ENCODE peak calls at places on chromosomes 4 and X, in six cellular contexts. L is WERI-Rb-1, O is psoas muscle, Y is AG04450, V is testis, Q is small intestine. M is an unnamed sample.

GRCh38 chrX:119398974-119399771 is at the start of gene SLC25A43:
- DNase-seq in L (no peak), Q (peak; percentile 66), Y (no peak), V (peak; percentile 19), O (peak; percentile 58), M (peak; percentile 55)

GRCh38 chrX:40746536-40746935 is 11.2 kb upstream of the MED14 start:
- DNase-seq in Q (no peak), Y (no peak), V (no peak), L (peak; percentile 37), O (no peak), M (no peak)

GRCh38 chrX:72685810-72686465 is 28.2 kb downstream of the PHKA1 start:
- DNase-seq in L (no peak), Y (no peak), Q (peak; percentile 0), V (no peak), O (no peak), M (no peak)

GRCh38 chrX:155767101-155767878 is 113.9 kb upstream of the VAMP7 start:
- DNase-seq in L (peak; percentile 88), Y (peak; percentile 29), O (peak; percentile 52), Q (peak; percentile 90), V (peak; percentile 40), M (peak; percentile 76)

GRCh38 chr4:128322986-128323385 is 35.4 kb upstream of the PGRMC2 start:
- DNase-seq in L (no peak), Y (no peak), Q (no peak), V (no peak), O (no peak), M (no peak)

GRCh38 chrX:108347800-108348199 is 90.4 kb downstream of the COL4A6 start:
- DNase-seq in V (no peak), Q (no peak), Y (no peak), O (no peak), L (no peak), M (peak; percentile 76)

GRCh38 chrX:16487620-16488380 is 162.2 kb upstream of the S100G start:
- DNase-seq in Y (no peak), O (no peak), Q (no peak), V (no peak), L (no peak), M (no peak)

GRCh38 chr4:153095448-153096204 is 108.6 kb upstream of the TRIM2 start:
- DNase-seq in Q (no peak), O (no peak), L (no peak), V (no peak), Y (no peak), M (no peak)

GRCh38 chrX:137052641-137053235 is 18.9 kb upstream of the GPR101 start:
- DNase-seq in Q (peak; percentile 0), V (no peak), L (no peak), O (no peak), Y (no peak), M (peak; percentile 39)
- H3K4me3 ChIP-seq in Q (peak overlapping the region; percentile 6), V (peak overlapping the region; percentile 39), L (no peak overlapping the region), O (peak overlapping the region; percentile 54), Y (peak overlapping the region; percentile 48), M (peak overlapping the region; percentile 48)

GRCh38 chrX:137567474-137568232 is 1.7 kb downstream of the ZIC3 start:
- DNase-seq in V (no peak), L (no peak), O (no peak), Q (no peak), Y (no peak), M (peak; percentile 49)

GRCh38 chrX:137568741-137569469 is 3.0 kb downstream of the ZIC3 start:
- DNase-seq in O (no peak), V (no peak), L (no peak), Y (no peak), Q (no peak), M (peak; percentile 55)

GRCh38 chrX:137565318-137565904 is 516 bp upstream of the ZIC3 start:
- DNase-seq in O (no peak), L (no peak), Y (no peak), V (no peak), Q (no peak), M (peak; percentile 24)

GRCh38 chrX:137565921-137566745 is at the start of gene ZIC3:
- DNase-seq in Q (peak; percentile 28), Y (no peak), O (peak; percentile 82), L (no peak), V (peak; percentile 79), M (peak; percentile 88)

DNA sequence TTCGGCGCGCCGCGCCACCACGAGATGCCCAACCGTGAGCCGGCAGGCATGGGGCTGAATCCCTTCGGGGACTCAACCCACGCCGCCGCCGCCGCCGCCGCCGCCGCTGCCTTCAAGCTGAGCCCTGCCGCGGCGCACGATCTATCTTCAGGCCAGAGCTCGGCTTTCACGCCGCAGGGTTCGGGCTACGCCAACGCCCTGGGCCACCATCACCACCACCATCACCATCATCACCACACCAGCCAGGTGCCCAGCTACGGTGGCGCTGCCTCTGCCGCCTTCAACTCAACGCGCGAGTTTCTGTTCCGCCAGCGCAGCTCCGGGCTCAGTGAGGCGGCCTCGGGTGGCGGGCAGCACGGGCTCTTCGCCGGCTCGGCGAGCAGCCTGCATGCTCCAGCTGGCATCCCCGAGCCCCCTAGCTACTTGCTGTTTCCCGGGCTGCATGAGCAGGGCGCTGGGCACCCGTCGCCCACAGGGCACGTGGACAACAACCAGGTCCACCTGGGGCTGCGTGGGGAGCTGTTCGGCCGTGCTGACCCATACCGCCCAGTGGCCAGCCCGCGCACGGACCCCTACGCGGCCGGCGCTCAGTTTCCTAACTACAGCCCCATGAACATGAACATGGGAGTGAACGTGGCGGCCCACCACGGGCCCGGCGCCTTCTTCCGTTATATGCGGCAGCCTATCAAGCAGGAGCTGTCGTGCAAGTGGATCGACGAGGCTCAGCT is 983 bp downstream of the ZIC3 start:
- DNase-seq in Y (no peak), L (no peak), Q (no peak), V (no peak), O (no peak), M (peak; percentile 35)
- H3K4me3 ChIP-seq in Y (no peak overlapping the region), L (no peak overlapping the region), Q (no peak overlapping the region), V (peak overlapping the region; percentile 62), O (peak overlapping the region; percentile 73), M (peak overlapping the region; percentile 65)

GRCh38 chr4:70992354-70992753 is 1.1 kb upstream of the DCK start:
- DNase-seq in Y (no peak), V (no peak), L (no peak), Q (peak; percentile 68), O (no peak), M (peak; percentile 45)
- H3K4me3 ChIP-seq in Y (no peak overlapping the region), V (no peak overlapping the region), L (peak overlapping the region; percentile 74), Q (peak overlapping the region; percentile 62), O (peak overlapping the region; percentile 92), M (peak overlapping the region; percentile 85)

DNA sequence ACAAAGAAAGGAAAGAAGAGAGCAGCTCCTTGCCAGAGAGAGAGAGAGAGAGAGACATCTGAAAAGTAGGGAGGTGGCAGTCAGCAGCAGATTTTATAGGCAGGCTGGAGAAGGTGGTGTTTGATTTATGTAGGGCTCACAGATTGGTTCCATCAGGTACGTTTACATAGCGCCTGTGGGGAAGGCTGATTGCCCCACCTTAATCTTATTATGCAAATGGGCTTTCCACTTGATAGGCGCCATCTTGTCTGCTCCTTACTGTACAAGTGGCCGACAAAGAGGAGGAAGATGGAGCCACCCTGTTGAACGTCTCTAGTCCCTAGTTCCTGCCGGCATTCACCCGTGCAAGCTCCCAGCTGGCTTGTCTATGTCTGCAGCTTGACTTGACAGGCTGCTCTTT is 49.1 kb upstream of the DHRSX start:
- DNase-seq in O (no peak), L (peak; percentile 38), V (no peak), Y (no peak), Q (peak; percentile 43), M (no peak)
- H3K4me3 ChIP-seq in O (no peak overlapping the region), L (no peak overlapping the region), V (no peak overlapping the region), Y (no peak overlapping the region), Q (no peak overlapping the region), M (no peak overlapping the region)